ENCODE peak calls at places on chromosomes 11 and 22, in seven cellular contexts. One of them, this sample, is unnamed.

GRCh38 chr11:79439893-79440450 is 858 bp downstream of the TENM4 start:
- DNase-seq in WTC11: peak
- DNase-seq in GM03348: peak
- DNase-seq in body of pancreas: no peak
- DNase-seq in Kasumi-1: no peak
- DNase-seq in activated CD8-positive, alpha-beta memory T cell treated with anti-CD3 and anti-CD28 coated beads for 1 hour: no peak
- DNase-seq in DMS53: peak
- DNase-seq in this sample: no peak

GRCh38 chr22:24094966-24095365 is 83.9 kb downstream of the CABIN1 start:
- DNase-seq in WTC11: no peak
- DNase-seq in GM03348: no peak
- DNase-seq in body of pancreas: peak
- DNase-seq in Kasumi-1: no peak
- DNase-seq in activated CD8-positive, alpha-beta memory T cell treated with anti-CD3 and anti-CD28 coated beads for 1 hour: no peak
- DNase-seq in DMS53: no peak
- DNase-seq in this sample: no peak

GRCh38 chr22:30327864-30328345 is 1.2 kb upstream of the TBC1D10A start:
- DNase-seq in WTC11: peak
- DNase-seq in GM03348: no peak
- DNase-seq in body of pancreas: peak
- DNase-seq in Kasumi-1: no peak
- DNase-seq in activated CD8-positive, alpha-beta memory T cell treated with anti-CD3 and anti-CD28 coated beads for 1 hour: no peak
- DNase-seq in DMS53: peak
- DNase-seq in this sample: no peak

GRCh38 chr11:102620858-102621561 is 4.1 kb downstream of the MMP20 start:
- DNase-seq in WTC11: no peak
- DNase-seq in GM03348: no peak
- DNase-seq in body of pancreas: no peak
- DNase-seq in Kasumi-1: no peak
- DNase-seq in activated CD8-positive, alpha-beta memory T cell treated with anti-CD3 and anti-CD28 coated beads for 1 hour: no peak
- DNase-seq in DMS53: peak
- DNase-seq in this sample: no peak

GRCh38 chr11:13107544-13108044 is 98.5 kb downstream of the RASSF10 start:
- DNase-seq in WTC11: no peak
- DNase-seq in GM03348: no peak
- DNase-seq in body of pancreas: no peak
- DNase-seq in Kasumi-1: no peak
- DNase-seq in activated CD8-positive, alpha-beta memory T cell treated with anti-CD3 and anti-CD28 coated beads for 1 hour: no peak
- DNase-seq in DMS53: no peak
- DNase-seq in this sample: no peak

GRCh38 chr22:31241936-31242335 is 29.8 kb downstream of the LIMK2 start:
- DNase-seq in WTC11: no peak
- DNase-seq in GM03348: peak
- DNase-seq in body of pancreas: no peak
- DNase-seq in Kasumi-1: no peak
- DNase-seq in activated CD8-positive, alpha-beta memory T cell treated with anti-CD3 and anti-CD28 coated beads for 1 hour: no peak
- DNase-seq in DMS53: no peak
- DNase-seq in this sample: no peak

GRCh38 chr11:64290894-64291745 is at the start of gene KCNK4:
- DNase-seq in WTC11: no peak
- DNase-seq in GM03348: no peak
- DNase-seq in body of pancreas: no peak
- DNase-seq in Kasumi-1: no peak
- DNase-seq in activated CD8-positive, alpha-beta memory T cell treated with anti-CD3 and anti-CD28 coated beads for 1 hour: no peak
- DNase-seq in DMS53: no peak
- DNase-seq in this sample: no peak

GRCh38 chr22:38694049-38694448 is 6.7 kb downstream of the JOSD1 start:
- DNase-seq in WTC11: no peak
- DNase-seq in GM03348: no peak
- DNase-seq in body of pancreas: no peak
- DNase-seq in Kasumi-1: no peak
- DNase-seq in activated CD8-positive, alpha-beta memory T cell treated with anti-CD3 and anti-CD28 coated beads for 1 hour: no peak
- DNase-seq in DMS53: no peak
- DNase-seq in this sample: no peak

GRCh38 chr11:21323617-21324016 is 654.2 kb downstream of the NELL1 start:
- DNase-seq in WTC11: no peak
- DNase-seq in GM03348: no peak
- DNase-seq in body of pancreas: no peak
- DNase-seq in Kasumi-1: no peak
- DNase-seq in activated CD8-positive, alpha-beta memory T cell treated with anti-CD3 and anti-CD28 coated beads for 1 hour: no peak
- DNase-seq in DMS53: peak
- DNase-seq in this sample: no peak

GRCh38 chr11:77107950-77108349 is 5.3 kb downstream of the OMP start:
- DNase-seq in WTC11: no peak
- DNase-seq in GM03348: peak
- DNase-seq in body of pancreas: peak
- DNase-seq in Kasumi-1: no peak
- DNase-seq in activated CD8-positive, alpha-beta memory T cell treated with anti-CD3 and anti-CD28 coated beads for 1 hour: no peak
- DNase-seq in DMS53: no peak
- DNase-seq in this sample: no peak

GRCh38 chr11:44760477-44760872 is 33.7 kb downstream of the TSPAN18 start:
- DNase-seq in WTC11: no peak
- DNase-seq in GM03348: no peak
- DNase-seq in body of pancreas: no peak
- DNase-seq in Kasumi-1: no peak
- DNase-seq in activated CD8-positive, alpha-beta memory T cell treated with anti-CD3 and anti-CD28 coated beads for 1 hour: no peak
- DNase-seq in DMS53: no peak
- DNase-seq in this sample: no peak

GRCh38 chr22:27886843-27887151 is 32.3 kb downstream of the PITPNB start:
- DNase-seq in WTC11: no peak
- DNase-seq in GM03348: no peak
- DNase-seq in body of pancreas: no peak
- DNase-seq in Kasumi-1: no peak
- DNase-seq in activated CD8-positive, alpha-beta memory T cell treated with anti-CD3 and anti-CD28 coated beads for 1 hour: no peak
- DNase-seq in DMS53: no peak
- DNase-seq in this sample: no peak

GRCh38 chr11:126739499-126740145 is 260.9 kb downstream of the KIRREL3 start:
- DNase-seq in WTC11: no peak
- DNase-seq in GM03348: peak
- DNase-seq in body of pancreas: no peak
- DNase-seq in Kasumi-1: no peak
- DNase-seq in activated CD8-positive, alpha-beta memory T cell treated with anti-CD3 and anti-CD28 coated beads for 1 hour: no peak
- DNase-seq in DMS53: no peak
- DNase-seq in this sample: no peak

GRCh38 chr11:109993786-109994185 is 99.4 kb upstream of the ZC3H12C start:
- DNase-seq in WTC11: no peak
- DNase-seq in GM03348: peak
- DNase-seq in body of pancreas: no peak
- DNase-seq in Kasumi-1: no peak
- DNase-seq in activated CD8-positive, alpha-beta memory T cell treated with anti-CD3 and anti-CD28 coated beads for 1 hour: no peak
- DNase-seq in DMS53: no peak
- DNase-seq in this sample: no peak

GRCh38 chr11:94851864-94852581 is 83.9 kb downstream of the AMOTL1 start:
- DNase-seq in WTC11: no peak
- DNase-seq in GM03348: no peak
- DNase-seq in body of pancreas: no peak
- DNase-seq in Kasumi-1: no peak
- DNase-seq in activated CD8-positive, alpha-beta memory T cell treated with anti-CD3 and anti-CD28 coated beads for 1 hour: no peak
- DNase-seq in DMS53: peak
- DNase-seq in this sample: no peak

GRCh38 chr22:39135092-39135896 is 17.2 kb downstream of the CBX7 start:
- DNase-seq in WTC11: peak
- DNase-seq in GM03348: peak
- DNase-seq in body of pancreas: no peak
- DNase-seq in Kasumi-1: peak
- DNase-seq in activated CD8-positive, alpha-beta memory T cell treated with anti-CD3 and anti-CD28 coated beads for 1 hour: no peak
- DNase-seq in DMS53: peak
- DNase-seq in this sample: no peak

GRCh38 chr11:40280161-40281054 is 1179.0 kb downstream of the LRRC4C start:
- DNase-seq in WTC11: no peak
- DNase-seq in GM03348: no peak
- DNase-seq in body of pancreas: no peak
- DNase-seq in Kasumi-1: no peak
- DNase-seq in activated CD8-positive, alpha-beta memory T cell treated with anti-CD3 and anti-CD28 coated beads for 1 hour: no peak
- DNase-seq in DMS53: no peak
- DNase-seq in this sample: peak

GRCh38 chr11:23543651-23544216 is 683.5 kb upstream of the CCDC179 start:
- DNase-seq in WTC11: no peak
- DNase-seq in GM03348: no peak
- DNase-seq in body of pancreas: no peak
- DNase-seq in Kasumi-1: no peak
- DNase-seq in activated CD8-positive, alpha-beta memory T cell treated with anti-CD3 and anti-CD28 coated beads for 1 hour: no peak
- DNase-seq in DMS53: no peak
- DNase-seq in this sample: no peak

GRCh38 chr11:67274768-67275605 is 8.7 kb downstream of the GRK2 start:
- DNase-seq in WTC11: peak
- DNase-seq in GM03348: no peak
- DNase-seq in body of pancreas: peak
- DNase-seq in Kasumi-1: no peak
- DNase-seq in activated CD8-positive, alpha-beta memory T cell treated with anti-CD3 and anti-CD28 coated beads for 1 hour: no peak
- DNase-seq in DMS53: no peak
- DNase-seq in this sample: no peak

GRCh38 chr11:100581318-100581717 is 105.8 kb upstream of the ARHGAP42 start:
- DNase-seq in WTC11: no peak
- DNase-seq in GM03348: no peak
- DNase-seq in body of pancreas: no peak
- DNase-seq in Kasumi-1: peak
- DNase-seq in activated CD8-positive, alpha-beta memory T cell treated with anti-CD3 and anti-CD28 coated beads for 1 hour: no peak
- DNase-seq in DMS53: peak
- DNase-seq in this sample: no peak

GRCh38 chr22:24060375-24060788 is 49.3 kb downstream of the CABIN1 start:
- DNase-seq in WTC11: no peak
- DNase-seq in GM03348: peak
- DNase-seq in body of pancreas: no peak
- DNase-seq in Kasumi-1: no peak
- DNase-seq in activated CD8-positive, alpha-beta memory T cell treated with anti-CD3 and anti-CD28 coated beads for 1 hour: no peak
- DNase-seq in DMS53: peak
- DNase-seq in this sample: no peak

GRCh38 chr22:38751422-38752346 is 4.1 kb downstream of the SUN2 start:
- DNase-seq in WTC11: no peak
- DNase-seq in GM03348: no peak
- DNase-seq in body of pancreas: no peak
- DNase-seq in Kasumi-1: peak
- DNase-seq in activated CD8-positive, alpha-beta memory T cell treated with anti-CD3 and anti-CD28 coated beads for 1 hour: peak
- DNase-seq in DMS53: no peak
- DNase-seq in this sample: no peak

GRCh38 chr11:127656266-127656879 is 655.8 kb upstream of the KIRREL3 start:
- DNase-seq in WTC11: no peak
- DNase-seq in GM03348: peak
- DNase-seq in body of pancreas: no peak
- DNase-seq in Kasumi-1: no peak
- DNase-seq in activated CD8-positive, alpha-beta memory T cell treated with anti-CD3 and anti-CD28 coated beads for 1 hour: no peak
- DNase-seq in DMS53: no peak
- DNase-seq in this sample: no peak

GRCh38 chr11:84686726-84687125 is 940.4 kb downstream of the DLG2 start:
- DNase-seq in WTC11: no peak
- DNase-seq in GM03348: no peak
- DNase-seq in body of pancreas: no peak
- DNase-seq in Kasumi-1: peak
- DNase-seq in activated CD8-positive, alpha-beta memory T cell treated with anti-CD3 and anti-CD28 coated beads for 1 hour: no peak
- DNase-seq in DMS53: no peak
- DNase-seq in this sample: no peak

This sample was measured in NCI-H2227 treated with DMSO at 0.1 percent for 48 hours.